ENCODE peak calls at places on chromosomes 12 and 14, in ten cellular contexts. F is astrocyte of the spinal cord; D is activated gamma-delta T cell; L is stimulated activated CD4-positive, alpha-beta T cell treated with anti-CD3 and anti-CD28 coated beads, Interleukin-1b, Interleukin-23, amount 100 ng/mL, for 4 hours; Y is GM03348; W is ureter; I is hippocampal formation; V is germinal center; N is stimulated activated CD8-positive, alpha-beta memory T cell treated with anti-CD3 and anti-CD28 coated beads, Interleukin-7, amount 100 ng/mL, for 24 hours; P is aorta. U is an unnamed sample.

GRCh38 chr14:25042362-25043299 is 7.3 kb downstream of the STXBP6 start:
- DNase-seq in F (peak), D (no peak), L (no peak), Y (peak), W (no peak), I (peak), V (no peak), N (no peak), P (no peak), U (peak)

GRCh38 chr12:11836282-11836963 is 186.9 kb downstream of the ETV6 start:
- DNase-seq in F (no peak), D (no peak), L (peak), Y (no peak), W (no peak), I (peak), V (peak), N (peak), P (peak), U (no peak)

GRCh38 chr12:71938728-71939385 is at the start of gene TPH2:
- DNase-seq in F (peak), D (no peak), L (peak), Y (peak), W (no peak), I (peak), V (peak), N (peak), P (peak), U (peak)

GRCh38 chr14:54000341-54000811 is 43.8 kb upstream of the BMP4 start:
- DNase-seq in F (peak), D (no peak), L (no peak), Y (no peak), W (no peak), I (no peak), V (no peak), N (no peak), P (no peak), U (peak)

GRCh38 chr14:54354096-54354495 is 42.7 kb upstream of the CDKN3 start:
- DNase-seq in F (no peak), D (no peak), L (no peak), Y (no peak), W (no peak), I (no peak), V (no peak), N (no peak), P (no peak), U (no peak)

GRCh38 chr14:39417014-39417413 is 15.2 kb downstream of the FBXO33 start:
- DNase-seq in F (no peak), D (no peak), L (no peak), Y (no peak), W (no peak), I (no peak), V (no peak), N (no peak), P (no peak), U (peak)

GRCh38 chr14:53772936-53773335 is 183.7 kb downstream of the BMP4 start:
- DNase-seq in F (no peak), D (no peak), L (no peak), Y (no peak), W (no peak), I (no peak), V (no peak), N (no peak), P (no peak), U (no peak)

GRCh38 chr12:15244341-15244740 is 23.1 kb upstream of the RERG start:
- DNase-seq in F (no peak), D (no peak), L (no peak), Y (no peak), W (no peak), I (no peak), V (no peak), N (no peak), P (no peak), U (no peak)

GRCh38 chr14:73208846-73209245 is 28.5 kb upstream of the PAPLN start:
- DNase-seq in F (no peak), D (no peak), L (no peak), Y (no peak), W (no peak), I (no peak), V (no peak), N (no peak), P (no peak), U (no peak)

GRCh38 chr12:130104596-130105253 is 57.5 kb upstream of the FZD10 start:
- DNase-seq in F (no peak), D (no peak), L (no peak), Y (no peak), W (no peak), I (peak), V (no peak), N (no peak), P (no peak), U (no peak)

GRCh38 chr12:45727301-45727993 is 2.1 kb upstream of the ARID2 start:
- DNase-seq in F (peak), D (peak), L (peak), Y (peak), W (peak), I (peak), V (peak), N (peak), P (peak), U (peak)

GRCh38 chr12:66152732-66153131 is 17.1 kb downstream of the TMBIM4 start:
- DNase-seq in F (no peak), D (no peak), L (no peak), Y (peak), W (no peak), I (no peak), V (no peak), N (no peak), P (no peak), U (no peak)

GRCh38 chr12:49872781-49873181 is 29.9 kb upstream of the BCDIN3D start:
- DNase-seq in F (no peak), D (no peak), L (no peak), Y (no peak), W (no peak), I (no peak), V (no peak), N (no peak), P (no peak), U (peak)

GRCh38 chr14:91256661-91257060 is 12.2 kb upstream of the GPR68 start:
- DNase-seq in F (no peak), D (no peak), L (no peak), Y (no peak), W (no peak), I (no peak), V (no peak), N (no peak), P (no peak), U (no peak)

GRCh38 chr12:47825239-47825639 is 5.5 kb upstream of the HDAC7 start:
- DNase-seq in F (no peak), D (no peak), L (no peak), Y (no peak), W (no peak), I (no peak), V (no peak), N (no peak), P (peak), U (no peak)

GRCh38 chr14:64410084-64410774 is 22.1 kb downstream of the MTHFD1 start:
- DNase-seq in F (no peak), D (no peak), L (no peak), Y (no peak), W (no peak), I (no peak), V (no peak), N (no peak), P (no peak), U (peak)

GRCh38 chr14:24990773-24991172 is 59.2 kb downstream of the STXBP6 start:
- DNase-seq in F (no peak), D (no peak), L (no peak), Y (no peak), W (no peak), I (no peak), V (no peak), N (no peak), P (no peak), U (no peak)

GRCh38 chr12:11981174-11981733 is 89.5 kb upstream of the BCL2L14 start:
- DNase-seq in F (peak), D (no peak), L (peak), Y (peak), W (no peak), I (no peak), V (no peak), N (no peak), P (no peak), U (peak)

GRCh38 chr12:56338643-56339422 is at the start of gene IL23A:
- DNase-seq in F (peak), D (no peak), L (peak), Y (no peak), W (no peak), I (no peak), V (peak), N (peak), P (no peak), U (no peak)